ENCODE peak calls at places on chromosomes 1 and 21, in eight cellular contexts. X is 8988T; K is stomach; V is upper lobe of left lung; H is effector memory CD8-positive, alpha-beta T cell; D is NK-92 treated with Interleukin-12 subunit alpha and Interleukin-12 subunit beta, amount 100 ng/mL, for 24 hours; Q is adipocyte; B is WTC11. A is an unnamed sample.
A peak's percentile ranks its signal among the peaks of the same experiment; 100 is the strongest.

GRCh38 chr1:226457307-226457712 is 49.4 kb upstream of the PARP1 start:
- DNase-seq in X (no peak), K (no peak), V (no peak), H (peak; percentile 58), D (no peak), Q (no peak), B (peak; percentile 62), A (no peak)

GRCh38 chr1:9892563-9893528 is 17.2 kb downstream of the CTNNBIP1 start:
- DNase-seq in X (no peak), K (peak; percentile 80), V (peak; percentile 62), H (no peak), D (no peak), Q (peak; percentile 57), B (no peak), A (no peak)

GRCh38 chr1:33930346-33931114 is 66.7 kb downstream of the HMGB4 start:
- DNase-seq in X (no peak), K (no peak), V (no peak), H (no peak), D (no peak), Q (no peak), B (no peak), A (no peak)

GRCh38 chr1:37606481-37607263 is 10.9 kb upstream of the GNL2 start:
- DNase-seq in X (no peak), K (no peak), V (no peak), H (no peak), D (no peak), Q (peak; percentile 80), B (no peak), A (no peak)

GRCh38 chr1:54326577-54327385 is 79.4 kb downstream of the SSBP3 start:
- DNase-seq in X (no peak), K (no peak), V (no peak), H (no peak), D (no peak), Q (no peak), B (no peak), A (no peak)

GRCh38 chr21:45424854-45425795 is 20.2 kb downstream of the COL18A1 start:
- DNase-seq in X (no peak), K (no peak), V (no peak), H (no peak), D (no peak), Q (no peak), B (no peak), A (peak; percentile 56)

GRCh38 chr1:58884706-58885661 is 101.1 kb upstream of the JUN start:
- DNase-seq in X (no peak), K (peak; percentile 87), V (peak; percentile 79), H (no peak), D (no peak), Q (no peak), B (no peak), A (no peak)

GRCh38 chr1:184567648-184568047 is 180.8 kb downstream of the C1orf21 start:
- DNase-seq in X (no peak), K (no peak), V (no peak), H (no peak), D (no peak), Q (peak; percentile 28), B (no peak), A (no peak)

GRCh38 chr1:244653439-244654283 is 735 bp downstream of the DESI2 start:
- DNase-seq in X (no peak), K (no peak), V (no peak), H (no peak), D (peak; percentile 55), Q (peak; percentile 60), B (peak; percentile 34), A (no peak)

GRCh38 chr1:109105881-109106280 is 8.0 kb upstream of the ELAPOR1 start:
- DNase-seq in X (no peak), K (no peak), V (no peak), H (no peak), D (no peak), Q (no peak), B (no peak), A (no peak)

GRCh38 chr1:185813401-185813979 is 79.3 kb downstream of the HMCN1 start:
- DNase-seq in X (no peak), K (no peak), V (no peak), H (no peak), D (no peak), Q (peak; percentile 87), B (no peak), A (no peak)

GRCh38 chr1:105485207-105485606 is 1571.3 kb upstream of the PRMT6 start:
- DNase-seq in X (no peak), K (no peak), V (no peak), H (no peak), D (no peak), Q (peak; percentile 84), B (no peak), A (no peak)

GRCh38 chr1:204637985-204638356 is 47.6 kb downstream of the LRRN2 start:
- DNase-seq in X (no peak), K (no peak), V (no peak), H (no peak), D (no peak), Q (peak; percentile 58), B (no peak), A (no peak)

GRCh38 chr1:207752456-207753132 is 740 bp downstream of the CD46 start:
- DNase-seq in X (no peak), K (peak; percentile 66), V (peak; percentile 70), H (no peak), D (no peak), Q (peak; percentile 45), B (peak; percentile 29), A (peak; percentile 37)

GRCh38 chr1:116311756-116312691 is 61.0 kb upstream of the ATP1A1 start:
- DNase-seq in X (no peak), K (peak; percentile 52), V (peak; percentile 70), H (no peak), D (no peak), Q (no peak), B (no peak), A (no peak)

GRCh38 chr1:4634793-4635406 is 19.5 kb upstream of the AJAP1 start:
- DNase-seq in X (no peak), K (no peak), V (no peak), H (no peak), D (no peak), Q (no peak), B (no peak), A (no peak)

GRCh38 chr1:157505481-157506272 is 46.6 kb downstream of the FCRL5 start:
- DNase-seq in X (peak; percentile 59), K (peak; percentile 59), V (peak; percentile 45), H (peak; percentile 11), D (peak; percentile 19), Q (peak; percentile 72), B (peak; percentile 72), A (peak; percentile 30)

GRCh38 chr1:71717186-71717585 is 565.2 kb downstream of the NEGR1 start:
- DNase-seq in X (no peak), K (no peak), V (no peak), H (no peak), D (no peak), Q (peak; percentile 71), B (no peak), A (no peak)

GRCh38 chr1:9008236-9008635 is 18.0 kb downstream of the SLC2A7 start:
- DNase-seq in X (no peak), K (peak; percentile 29), V (no peak), H (no peak), D (no peak), Q (no peak), B (no peak), A (no peak)

GRCh38 chr1:62621907-62622306 is 24.6 kb downstream of the ANGPTL3 start:
- DNase-seq in X (no peak), K (no peak), V (peak; percentile 49), H (no peak), D (no peak), Q (peak; percentile 95), B (no peak), A (no peak)

GRCh38 chr21:41974752-41975053 is 20.9 kb upstream of the C2CD2 start:
- DNase-seq in X (no peak), K (peak; percentile 1), V (no peak), H (no peak), D (no peak), Q (no peak), B (no peak), A (no peak)

GRCh38 chr1:151815716-151816327 is 10.6 kb upstream of the LINGO4 start:
- DNase-seq in X (no peak), K (no peak), V (no peak), H (peak; percentile 53), D (no peak), Q (no peak), B (no peak), A (no peak)

GRCh38 chr1:173505401-173505800 is 28.3 kb downstream of the PRDX6 start:
- DNase-seq in X (no peak), K (no peak), V (no peak), H (no peak), D (no peak), Q (no peak), B (no peak), A (no peak)

GRCh38 chr1:235012436-235013210 is 116.0 kb downstream of the TOMM20 start:
- DNase-seq in X (no peak), K (no peak), V (no peak), H (no peak), D (no peak), Q (no peak), B (no peak), A (no peak)

GRCh38 chr1:3504823-3505155 is 50.3 kb downstream of the ARHGEF16 start:
- DNase-seq in X (no peak), K (no peak), V (no peak), H (no peak), D (no peak), Q (no peak), B (no peak), A (no peak)

GRCh38 chr1:180976958-180977357 is 45.7 kb downstream of the STX6 start:
- DNase-seq in X (no peak), K (no peak), V (no peak), H (no peak), D (no peak), Q (no peak), B (no peak), A (no peak)

GRCh38 chr1:166875734-166876539 is at the start of gene TADA1:
- DNase-seq in X (peak; percentile 67), K (peak; percentile 98), V (peak; percentile 99), H (peak; percentile 96), D (peak; percentile 98), Q (peak; percentile 99), B (peak; percentile 99), A (peak; percentile 99)